ENCODE peak calls at places on chromosomes 7 and 10, in six cellular contexts. One of them, this sample, is unnamed.

GRCh38 chr7:33452805-33453502 is 323.6 kb downstream of the BBS9 start:
- DNase-seq in OCI-LY7: no peak
- DNase-seq in LoVo: no peak
- DNase-seq in caudate nucleus: no peak
- DNase-seq in GM18507: no peak
- DNase-seq in GM12878: no peak
- DNase-seq in this sample: no peak

GRCh38 chr7:98807306-98807880 is 62.4 kb downstream of the TMEM130 start:
- DNase-seq in OCI-LY7: no peak
- DNase-seq in LoVo: no peak
- DNase-seq in caudate nucleus: no peak
- DNase-seq in GM18507: no peak
- DNase-seq in GM12878: no peak
- DNase-seq in this sample: no peak

GRCh38 chr10:84292502-84292901 is 35.9 kb upstream of the CCSER2 start:
- DNase-seq in OCI-LY7: no peak
- DNase-seq in LoVo: no peak
- DNase-seq in caudate nucleus: no peak
- DNase-seq in GM18507: no peak
- DNase-seq in GM12878: no peak
- DNase-seq in this sample: no peak

GRCh38 chr10:3476186-3476585 is 303.6 kb upstream of the PITRM1 start:
- DNase-seq in OCI-LY7: no peak
- DNase-seq in LoVo: no peak
- DNase-seq in caudate nucleus: no peak
- DNase-seq in GM18507: no peak
- DNase-seq in GM12878: no peak
- DNase-seq in this sample: no peak

GRCh38 chr7:28042721-28043120 is 137.9 kb downstream of the JAZF1 start:
- DNase-seq in OCI-LY7: no peak
- DNase-seq in LoVo: no peak
- DNase-seq in caudate nucleus: no peak
- DNase-seq in GM18507: no peak
- DNase-seq in GM12878: no peak
- DNase-seq in this sample: no peak

GRCh38 chr10:123906884-123907652 is 15.5 kb upstream of the CPXM2 start:
- DNase-seq in OCI-LY7: no peak
- DNase-seq in LoVo: no peak
- DNase-seq in caudate nucleus: no peak
- DNase-seq in GM18507: no peak
- DNase-seq in GM12878: no peak
- DNase-seq in this sample: no peak

GRCh38 chr7:122727759-122728158 is 25.0 kb upstream of the RNF148 start:
- DNase-seq in OCI-LY7: no peak
- DNase-seq in LoVo: no peak
- DNase-seq in caudate nucleus: no peak
- DNase-seq in GM18507: no peak
- DNase-seq in GM12878: no peak
- DNase-seq in this sample: no peak

GRCh38 chr10:58642283-58642682 is 129.6 kb downstream of the BICC1 start:
- DNase-seq in OCI-LY7: no peak
- DNase-seq in LoVo: no peak
- DNase-seq in caudate nucleus: no peak
- DNase-seq in GM18507: no peak
- DNase-seq in GM12878: no peak
- DNase-seq in this sample: no peak

GRCh38 chr7:99086944-99087343 is 57.0 kb downstream of the SMURF1 start:
- DNase-seq in OCI-LY7: no peak
- DNase-seq in LoVo: no peak
- DNase-seq in caudate nucleus: no peak
- DNase-seq in GM18507: no peak
- DNase-seq in GM12878: no peak
- DNase-seq in this sample: no peak

GRCh38 chr7:134730359-134730758 is 49.1 kb upstream of the CALD1 start:
- DNase-seq in OCI-LY7: no peak
- DNase-seq in LoVo: no peak
- DNase-seq in caudate nucleus: no peak
- DNase-seq in GM18507: no peak
- DNase-seq in GM12878: no peak
- DNase-seq in this sample: peak; percentile 10

GRCh38 chr7:156865493-156865892 is 27.5 kb downstream of the LMBR1 start:
- DNase-seq in OCI-LY7: peak; percentile 7
- DNase-seq in LoVo: no peak
- DNase-seq in caudate nucleus: no peak
- DNase-seq in GM18507: no peak
- DNase-seq in GM12878: no peak
- DNase-seq in this sample: no peak

GRCh38 chr10:23081156-23081833 is 14.1 kb upstream of the MSRB2 start:
- DNase-seq in OCI-LY7: no peak
- DNase-seq in LoVo: no peak
- DNase-seq in caudate nucleus: no peak
- DNase-seq in GM18507: no peak
- DNase-seq in GM12878: no peak
- DNase-seq in this sample: no peak

GRCh38 chr10:93874309-93875031 is 19.3 kb upstream of the SLC35G1 start:
- DNase-seq in OCI-LY7: no peak
- DNase-seq in LoVo: no peak
- DNase-seq in caudate nucleus: no peak
- DNase-seq in GM18507: no peak
- DNase-seq in GM12878: no peak
- DNase-seq in this sample: no peak

GRCh38 chr10:113444766-113445365 is 108.0 kb upstream of the HABP2 start:
- DNase-seq in OCI-LY7: no peak
- DNase-seq in LoVo: no peak
- DNase-seq in caudate nucleus: no peak
- DNase-seq in GM18507: no peak
- DNase-seq in GM12878: no peak
- DNase-seq in this sample: no peak

GRCh38 chr7:112791465-112792168 is 1.4 kb upstream of the TMEM168 start:
- DNase-seq in OCI-LY7: no peak
- DNase-seq in LoVo: no peak
- DNase-seq in caudate nucleus: no peak
- DNase-seq in GM18507: no peak
- DNase-seq in GM12878: no peak
- DNase-seq in this sample: no peak

GRCh38 chr10:102775973-102776669 is 32.4 kb downstream of the WBP1L start:
- DNase-seq in OCI-LY7: no peak
- DNase-seq in LoVo: no peak
- DNase-seq in caudate nucleus: peak; percentile 78
- DNase-seq in GM18507: no peak
- DNase-seq in GM12878: no peak
- DNase-seq in this sample: peak; percentile 69

GRCh38 chr10:124607693-124608092 is 136.5 kb downstream of the FAM53B start:
- DNase-seq in OCI-LY7: no peak
- DNase-seq in LoVo: no peak
- DNase-seq in caudate nucleus: no peak
- DNase-seq in GM18507: no peak
- DNase-seq in GM12878: no peak
- DNase-seq in this sample: no peak

GRCh38 chr10:95447733-95448132 is 113.4 kb downstream of the SORBS1 start:
- DNase-seq in OCI-LY7: no peak
- DNase-seq in LoVo: no peak
- DNase-seq in caudate nucleus: no peak
- DNase-seq in GM18507: no peak
- DNase-seq in GM12878: no peak
- DNase-seq in this sample: no peak

GRCh38 chr10:58734116-58734515 is 221.4 kb downstream of the BICC1 start:
- DNase-seq in OCI-LY7: no peak
- DNase-seq in LoVo: no peak
- DNase-seq in caudate nucleus: no peak
- DNase-seq in GM18507: no peak
- DNase-seq in GM12878: no peak
- DNase-seq in this sample: no peak

GRCh38 chr7:90178592-90179279 is 24.5 kb downstream of the STEAP1 start:
- DNase-seq in OCI-LY7: no peak
- DNase-seq in LoVo: peak; percentile 90
- DNase-seq in caudate nucleus: no peak
- DNase-seq in GM18507: no peak
- DNase-seq in GM12878: peak; percentile 65
- DNase-seq in this sample: no peak

GRCh38 chr7:85186083-85186520 is 754 bp downstream of the SEMA3D start:
- DNase-seq in OCI-LY7: no peak
- DNase-seq in LoVo: no peak
- DNase-seq in caudate nucleus: peak; percentile 5
- DNase-seq in GM18507: no peak
- DNase-seq in GM12878: no peak
- DNase-seq in this sample: peak; percentile 82

GRCh38 chr10:82867056-82867455 is 992.1 kb downstream of the NRG3 start:
- DNase-seq in OCI-LY7: no peak
- DNase-seq in LoVo: no peak
- DNase-seq in caudate nucleus: no peak
- DNase-seq in GM18507: no peak
- DNase-seq in GM12878: peak; percentile 2
- DNase-seq in this sample: no peak

GRCh38 chr10:75043256-75044121 is 68.0 kb upstream of the SAMD8 start:
- DNase-seq in OCI-LY7: peak; percentile 66
- DNase-seq in LoVo: no peak
- DNase-seq in caudate nucleus: no peak
- DNase-seq in GM18507: no peak
- DNase-seq in GM12878: no peak
- DNase-seq in this sample: peak; percentile 94

GRCh38 chr10:112369495-112370423 is 4.2 kb upstream of the ACSL5 start:
- DNase-seq in OCI-LY7: no peak
- DNase-seq in LoVo: no peak
- DNase-seq in caudate nucleus: no peak
- DNase-seq in GM18507: no peak
- DNase-seq in GM12878: no peak
- DNase-seq in this sample: no peak

GRCh38 chr10:114380060-114380459 is 24.2 kb downstream of the AFAP1L2 start:
- DNase-seq in OCI-LY7: no peak
- DNase-seq in LoVo: peak; percentile 18
- DNase-seq in caudate nucleus: no peak
- DNase-seq in GM18507: no peak
- DNase-seq in GM12878: no peak
- DNase-seq in this sample: no peak

GRCh38 chr10:74502963-74503608 is 323.3 kb upstream of the KAT6B start:
- DNase-seq in OCI-LY7: no peak
- DNase-seq in LoVo: peak; percentile 7
- DNase-seq in caudate nucleus: no peak
- DNase-seq in GM18507: no peak
- DNase-seq in GM12878: peak; percentile 9
- DNase-seq in this sample: no peak

GRCh38 chr7:151786241-151786640 is 90.7 kb downstream of the PRKAG2 start:
- DNase-seq in OCI-LY7: no peak
- DNase-seq in LoVo: no peak
- DNase-seq in caudate nucleus: no peak
- DNase-seq in GM18507: no peak
- DNase-seq in GM12878: no peak
- DNase-seq in this sample: no peak

GRCh38 chr7:147567043-147567442 is 1023.5 kb upstream of the C7orf33 start:
- DNase-seq in OCI-LY7: no peak
- DNase-seq in LoVo: no peak
- DNase-seq in caudate nucleus: no peak
- DNase-seq in GM18507: no peak
- DNase-seq in GM12878: no peak
- DNase-seq in this sample: no peak

GRCh38 chr10:126804396-126804795 is 100.8 kb upstream of the DOCK1 start:
- DNase-seq in OCI-LY7: no peak
- DNase-seq in LoVo: no peak
- DNase-seq in caudate nucleus: no peak
- DNase-seq in GM18507: no peak
- DNase-seq in GM12878: no peak
- DNase-seq in this sample: no peak